ENCODE peak calls at places on chromosomes 1 and 21, in five cellular contexts. One of them, this sample, is unnamed.
A peak's percentile ranks its signal among the peaks of the same experiment; 100 is the strongest.

GRCh38 chr1:98323396-98323795 is 338.1 kb upstream of the SNX7 start:
- DNase-seq in lower lobe of right lung: no peak
- DNase-seq in ovary: no peak
- DNase-seq in RWPE2: peak; percentile 60
- DNase-seq in adrenal gland: no peak
- DNase-seq in this sample: no peak

GRCh38 chr1:111789077-111789476 is 33.4 kb downstream of the DDX20 start:
- DNase-seq in lower lobe of right lung: no peak
- DNase-seq in ovary: no peak
- DNase-seq in RWPE2: no peak
- DNase-seq in adrenal gland: no peak
- DNase-seq in this sample: no peak

GRCh38 chr1:63691672-63692425 is 82.0 kb upstream of the ROR1 start:
- DNase-seq in lower lobe of right lung: no peak
- DNase-seq in ovary: peak; percentile 44
- DNase-seq in RWPE2: no peak
- DNase-seq in adrenal gland: peak; percentile 64
- DNase-seq in this sample: no peak

GRCh38 chr1:30242722-30243465 is 480.5 kb downstream of the MATN1 start:
- DNase-seq in lower lobe of right lung: no peak
- DNase-seq in ovary: no peak
- DNase-seq in RWPE2: peak; percentile 8
- DNase-seq in adrenal gland: no peak
- DNase-seq in this sample: no peak

GRCh38 chr1:172451002-172451443 is 7.2 kb upstream of the PIGC start:
- DNase-seq in lower lobe of right lung: no peak
- DNase-seq in ovary: no peak
- DNase-seq in RWPE2: no peak
- DNase-seq in adrenal gland: peak; percentile 63
- DNase-seq in this sample: no peak

GRCh38 chr21:36751383-36751782 is 52.5 kb downstream of the SIM2 start:
- DNase-seq in lower lobe of right lung: no peak
- DNase-seq in ovary: no peak
- DNase-seq in RWPE2: no peak
- DNase-seq in adrenal gland: no peak
- DNase-seq in this sample: no peak

GRCh38 chr1:194816859-194817258 is 1630.4 kb upstream of the B3GALT2 start:
- DNase-seq in lower lobe of right lung: no peak
- DNase-seq in ovary: no peak
- DNase-seq in RWPE2: no peak
- DNase-seq in adrenal gland: no peak
- DNase-seq in this sample: no peak

GRCh38 chr1:193979219-193979618 is 792.8 kb upstream of the B3GALT2 start:
- DNase-seq in lower lobe of right lung: no peak
- DNase-seq in ovary: no peak
- DNase-seq in RWPE2: no peak
- DNase-seq in adrenal gland: no peak
- DNase-seq in this sample: no peak

GRCh38 chr1:56671542-56671941 is 26.4 kb downstream of the PRKAA2 start:
- DNase-seq in lower lobe of right lung: no peak
- DNase-seq in ovary: no peak
- DNase-seq in RWPE2: no peak
- DNase-seq in adrenal gland: no peak
- DNase-seq in this sample: no peak

GRCh38 chr1:56671085-56671484 is 26.0 kb downstream of the PRKAA2 start:
- DNase-seq in lower lobe of right lung: no peak
- DNase-seq in ovary: no peak
- DNase-seq in RWPE2: no peak
- DNase-seq in adrenal gland: no peak
- DNase-seq in this sample: no peak

GRCh38 chr1:56672579-56672978 is 27.5 kb downstream of the PRKAA2 start:
- DNase-seq in lower lobe of right lung: no peak
- DNase-seq in ovary: no peak
- DNase-seq in RWPE2: no peak
- DNase-seq in adrenal gland: no peak
- DNase-seq in this sample: no peak

GRCh38 chr1:56676571-56677035 is 31.5 kb downstream of the PRKAA2 start:
- DNase-seq in lower lobe of right lung: no peak
- DNase-seq in ovary: no peak
- DNase-seq in RWPE2: no peak
- DNase-seq in adrenal gland: peak; percentile 22
- DNase-seq in this sample: no peak

GRCh38 chr1:56675763-56676162 is 30.6 kb downstream of the PRKAA2 start:
- DNase-seq in lower lobe of right lung: no peak
- DNase-seq in ovary: no peak
- DNase-seq in RWPE2: no peak
- DNase-seq in adrenal gland: no peak
- DNase-seq in this sample: no peak
- H3K4me1 ChIP-seq in lower lobe of right lung: no peaks in the 10 kb centered on the region
- H3K4me1 ChIP-seq in ovary: no peaks in the 10 kb centered on the region
- H3K4me1 ChIP-seq in RWPE2: no peaks in the 10 kb centered on the region
- H3K4me1 ChIP-seq in adrenal gland: no peaks in the 10 kb centered on the region
- H3K4me1 ChIP-seq in this sample: no peaks in the 10 kb centered on the region

DNA sequence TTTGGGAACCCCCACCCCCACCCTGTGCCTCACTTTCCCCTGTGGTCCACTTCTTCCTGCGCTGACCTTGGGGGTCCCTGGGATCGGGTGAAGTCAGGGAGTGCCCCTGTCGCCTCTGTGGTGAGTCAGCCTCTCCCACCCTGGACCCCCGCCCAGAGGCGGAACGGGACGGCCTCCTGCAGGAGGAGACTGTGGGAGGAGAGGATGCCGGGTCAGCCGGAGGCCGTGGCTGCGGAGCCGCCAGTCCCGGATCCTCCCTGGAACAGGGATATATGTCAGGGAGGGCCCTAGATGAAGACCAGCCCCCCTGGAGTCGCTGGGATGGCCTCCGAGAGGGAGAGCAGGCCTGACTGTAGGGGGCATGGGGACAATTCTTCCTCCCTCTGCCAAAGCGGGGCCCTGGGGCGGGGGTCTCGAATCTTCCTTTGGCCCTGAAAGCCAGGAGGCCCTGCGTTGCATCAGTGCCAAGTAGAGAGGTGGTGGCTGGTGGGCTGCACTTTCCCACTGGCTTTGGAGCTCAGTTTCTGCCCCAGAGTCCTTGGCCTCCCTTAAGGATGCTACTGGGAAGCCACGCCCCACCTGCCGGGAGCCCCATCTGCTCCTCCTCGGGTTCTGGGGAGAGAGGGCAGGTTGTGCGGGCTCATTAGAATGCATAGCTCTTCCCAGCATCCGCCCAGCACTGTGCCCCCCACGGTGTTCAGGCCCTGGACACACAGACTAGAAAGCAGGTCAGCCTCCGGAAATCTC is 930 bp downstream of the ARHGEF10L start:
- DNase-seq in lower lobe of right lung: no peak
- DNase-seq in ovary: peak; percentile 66
- DNase-seq in RWPE2: no peak
- DNase-seq in adrenal gland: peak; percentile 33
- DNase-seq in this sample: peak; percentile 93
- H3K4me3 ChIP-seq in lower lobe of right lung: peak overlapping the region; percentile 72
- H3K4me3 ChIP-seq in ovary: peak overlapping the region; percentile 86
- H3K4me3 ChIP-seq in RWPE2: peak overlapping the region; percentile 96
- H3K4me3 ChIP-seq in adrenal gland: peak overlapping the region; percentile 59
- H3K4me3 ChIP-seq in this sample: peak overlapping the region; percentile 80

GRCh38 chr1:21339402-21340229 is 49.4 kb upstream of the ECE1 start:
- DNase-seq in lower lobe of right lung: no peak
- DNase-seq in ovary: no peak
- DNase-seq in RWPE2: no peak
- DNase-seq in adrenal gland: no peak
- DNase-seq in this sample: peak; percentile 42

GRCh38 chr1:21337010-21337437 is 46.8 kb upstream of the ECE1 start:
- DNase-seq in lower lobe of right lung: no peak
- DNase-seq in ovary: no peak
- DNase-seq in RWPE2: no peak
- DNase-seq in adrenal gland: no peak
- DNase-seq in this sample: no peak

GRCh38 chr1:21337459-21337930 is 47.2 kb upstream of the ECE1 start:
- DNase-seq in lower lobe of right lung: no peak
- DNase-seq in ovary: no peak
- DNase-seq in RWPE2: no peak
- DNase-seq in adrenal gland: no peak
- DNase-seq in this sample: no peak

GRCh38 chr1:21338568-21339401 is 48.5 kb upstream of the ECE1 start:
- DNase-seq in lower lobe of right lung: peak; percentile 67
- DNase-seq in ovary: peak; percentile 90
- DNase-seq in RWPE2: no peak
- DNase-seq in adrenal gland: peak; percentile 62
- DNase-seq in this sample: peak; percentile 93

DNA sequence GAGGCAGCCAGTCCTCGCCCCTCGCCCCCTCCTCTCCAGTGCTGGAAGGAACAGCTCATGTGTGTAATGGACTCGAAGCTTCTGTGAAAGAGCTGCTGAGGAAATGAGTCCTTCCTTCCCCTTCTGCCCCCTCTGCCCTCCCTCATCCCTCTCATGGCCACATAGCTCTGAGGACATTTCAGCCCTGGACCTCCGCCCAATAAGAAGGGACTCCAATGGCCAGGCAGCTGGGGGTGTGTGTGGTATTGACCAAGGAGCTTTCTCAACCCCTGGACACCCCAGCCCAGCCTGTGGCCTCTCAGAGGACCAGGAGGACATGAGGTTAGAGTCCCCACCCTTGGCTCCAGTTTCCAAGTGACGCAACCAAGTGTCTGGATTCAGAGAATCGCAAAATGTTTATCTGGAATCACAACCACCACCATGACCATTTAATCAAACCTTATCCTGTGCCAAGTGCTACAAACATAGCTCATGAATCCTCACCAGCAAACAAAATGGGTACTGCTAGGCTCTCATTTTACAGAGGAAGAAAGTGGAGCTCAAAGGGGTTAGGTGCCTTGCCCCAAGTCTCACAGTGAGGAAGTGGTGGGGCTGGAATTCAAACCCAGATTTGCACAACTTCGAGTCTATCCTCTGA is 47.8 kb upstream of the ECE1 start:
- DNase-seq in lower lobe of right lung: peak; percentile 88
- DNase-seq in ovary: peak; percentile 89
- DNase-seq in RWPE2: no peak
- DNase-seq in adrenal gland: peak; percentile 95
- DNase-seq in this sample: peak; percentile 98
- H3K27ac ChIP-seq in lower lobe of right lung: peak overlapping the region; percentile 73
- H3K27ac ChIP-seq in ovary: peak overlapping the region; percentile 92
- H3K27ac ChIP-seq in RWPE2: peak overlapping the region; percentile 25
- H3K27ac ChIP-seq in adrenal gland: peak overlapping the region; percentile 87
- H3K27ac ChIP-seq in this sample: peak overlapping the region; percentile 73

GRCh38 chr1:66395202-66396061 is 138.5 kb upstream of the SGIP1 start:
- DNase-seq in lower lobe of right lung: no peak
- DNase-seq in ovary: no peak
- DNase-seq in RWPE2: no peak
- DNase-seq in adrenal gland: no peak
- DNase-seq in this sample: no peak

GRCh38 chr1:66393586-66394334 is 140.2 kb upstream of the SGIP1 start:
- DNase-seq in lower lobe of right lung: peak; percentile 55
- DNase-seq in ovary: no peak
- DNase-seq in RWPE2: no peak
- DNase-seq in adrenal gland: no peak
- DNase-seq in this sample: peak; percentile 52

GRCh38 chr1:66397192-66397591 is 136.8 kb upstream of the SGIP1 start:
- DNase-seq in lower lobe of right lung: no peak
- DNase-seq in ovary: no peak
- DNase-seq in RWPE2: no peak
- DNase-seq in adrenal gland: no peak
- DNase-seq in this sample: no peak

GRCh38 chr1:66396212-66396890 is 137.6 kb upstream of the SGIP1 start:
- DNase-seq in lower lobe of right lung: peak; percentile 52
- DNase-seq in ovary: no peak
- DNase-seq in RWPE2: no peak
- DNase-seq in adrenal gland: no peak
- DNase-seq in this sample: no peak

DNA sequence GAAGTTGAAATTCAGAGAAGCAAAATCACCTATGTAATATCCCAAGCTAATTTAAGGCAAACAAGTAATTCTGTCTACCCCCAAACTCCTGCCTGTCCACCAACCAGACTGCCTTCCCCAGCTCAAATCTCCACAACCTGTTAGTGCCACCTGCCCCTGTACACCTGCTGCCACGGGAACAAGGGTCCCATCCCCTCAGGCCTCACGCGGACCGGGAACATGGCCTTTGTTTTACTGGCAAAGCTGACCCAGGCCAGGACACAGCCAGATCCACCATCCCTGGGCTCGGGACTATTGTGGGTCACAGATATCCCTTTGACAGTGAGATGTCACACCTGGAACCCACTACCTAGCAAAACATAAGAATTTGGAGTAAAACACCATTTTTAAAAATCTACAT is 139.3 kb upstream of the SGIP1 start:
- DNase-seq in lower lobe of right lung: no peak
- DNase-seq in ovary: no peak
- DNase-seq in RWPE2: no peak
- DNase-seq in adrenal gland: no peak
- DNase-seq in this sample: peak; percentile 28
- H3K4me1 ChIP-seq in lower lobe of right lung: peaks cover 14% of the 10 kb centered on the region
- H3K4me1 ChIP-seq in ovary: no peaks in the 10 kb centered on the region
- H3K4me1 ChIP-seq in RWPE2: no peaks in the 10 kb centered on the region
- H3K4me1 ChIP-seq in adrenal gland: peaks cover 5% of the 10 kb centered on the region
- H3K4me1 ChIP-seq in this sample: no peaks in the 10 kb centered on the region

This sample was measured in right cardiac atrium.